ENCODE peak calls at places on chromosomes 3 and 15, in seven cellular contexts. K is mesendoderm, X is SK-N-SH, R is K562, A is endodermal cell, Q is neuronal stem cell, B is trophoblast cell. F is an unnamed sample.

GRCh38 chr3:150251187-150251592 is 156.9 kb upstream of the TSC22D2 start:
- DNase-seq in A (no peak), Q (no peak), R (no peak), K (no peak), X (no peak), B (no peak), F (no peak)

GRCh38 chr3:159726231-159726964 is 262.2 kb upstream of the IL12A start:
- DNase-seq in A (no peak), X (no peak), R (no peak), K (peak), Q (no peak), B (peak), F (no peak)

GRCh38 chr3:76551739-76552138 is 488.2 kb upstream of the ROBO2 start:
- DNase-seq in Q (no peak), K (no peak), X (no peak), A (no peak), B (no peak), R (no peak), F (peak)

GRCh38 chr3:134517796-134518195 is 31.9 kb downstream of the CEP63 start:
- DNase-seq in B (no peak), R (no peak), X (no peak), K (no peak), Q (no peak), A (no peak), F (no peak)

GRCh38 chr15:73105064-73105463 is 52.8 kb downstream of the NEO1 start:
- DNase-seq in Q (no peak), K (no peak), A (no peak), X (no peak), R (no peak), B (no peak), F (no peak)

GRCh38 chr3:149401215-149401925 is 23.9 kb upstream of the TM4SF1 start:
- DNase-seq in B (no peak), K (no peak), R (no peak), Q (no peak), X (no peak), A (no peak), F (no peak)

GRCh38 chr3:36488077-36488789 is 107.9 kb downstream of the STAC start:
- DNase-seq in R (no peak), Q (no peak), B (no peak), A (no peak), K (no peak), X (no peak), F (no peak)

GRCh38 chr15:36468746-36469145 is 110.7 kb upstream of the CDIN1 start:
- DNase-seq in Q (no peak), K (no peak), B (no peak), R (no peak), A (no peak), X (no peak), F (no peak)

GRCh38 chr3:71173421-71173975 is 410.0 kb downstream of the FOXP1 start:
- DNase-seq in B (peak), A (no peak), R (no peak), Q (no peak), X (no peak), K (peak), F (no peak)

GRCh38 chr15:32870240-32871033 is 152.6 kb downstream of the GREM1 start:
- DNase-seq in K (no peak), R (peak), X (no peak), B (peak), Q (no peak), A (no peak), F (no peak)

GRCh38 chr3:28250999-28251398 is 9.6 kb downstream of the CMC1 start:
- DNase-seq in A (no peak), X (no peak), K (no peak), Q (no peak), B (no peak), R (no peak), F (no peak)

GRCh38 chr3:172749201-172749965 is 1.1 kb upstream of the ECT2 start:
- DNase-seq in R (no peak), X (no peak), K (peak), A (no peak), B (peak), Q (no peak), F (no peak)

GRCh38 chr15:52277575-52277974 is 18.0 kb downstream of the MYO5C start:
- DNase-seq in B (no peak), A (peak), R (no peak), Q (no peak), K (no peak), X (no peak), F (no peak)

GRCh38 chr3:89467886-89468479 is 360.6 kb downstream of the EPHA3 start:
- DNase-seq in R (no peak), X (no peak), K (peak), Q (peak), B (no peak), A (no peak), F (no peak)

GRCh38 chr3:162569314-162569713 is 1072.7 kb downstream of the OTOL1 start:
- DNase-seq in K (no peak), X (no peak), B (no peak), Q (no peak), A (no peak), R (no peak), F (no peak)

GRCh38 chr3:107035176-107035575 is 342.1 kb upstream of the CCDC54 start:
- DNase-seq in B (no peak), X (no peak), K (no peak), Q (no peak), A (no peak), R (no peak), F (no peak)

GRCh38 chr3:17544632-17545031 is 197.8 kb downstream of the TBC1D5 start:
- DNase-seq in X (no peak), B (no peak), Q (no peak), R (no peak), K (no peak), A (no peak), F (no peak)

GRCh38 chr15:40807888-40808194 is 568 bp upstream of the DNAJC17 start:
- DNase-seq in Q (no peak), A (no peak), B (no peak), K (no peak), R (no peak), X (no peak), F (no peak)

GRCh38 chr15:94306700-94307650 is 75.6 kb downstream of the MCTP2 start:
- DNase-seq in R (no peak), Q (no peak), X (no peak), A (no peak), B (no peak), K (no peak), F (no peak)

DNA sequence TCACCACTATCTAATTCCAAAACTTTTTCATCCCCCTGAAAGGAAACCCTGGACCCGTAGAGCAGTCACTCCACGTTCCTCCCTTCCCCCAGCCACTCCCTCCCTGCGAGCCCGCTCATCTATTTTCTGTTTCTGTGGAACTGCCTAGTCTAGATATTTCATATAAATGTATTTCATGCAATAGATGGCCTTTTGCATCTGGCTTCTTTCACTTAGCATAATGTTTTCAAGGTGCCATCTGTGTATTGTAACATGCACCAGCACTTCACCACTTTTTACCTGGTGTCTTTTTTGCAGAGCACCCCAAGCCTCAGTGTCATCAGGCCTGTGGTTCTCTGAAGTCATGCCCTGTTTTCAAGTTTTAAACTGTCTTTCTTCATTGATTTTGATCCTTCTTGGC is 10.7 kb downstream of the CGNL1 start:
- DNase-seq in K (no peak), R (no peak), Q (no peak), A (peak), X (no peak), B (no peak), F (no peak)
- H3K9ac ChIP-seq in K (no peak), R (no peak), Q (no peak), A (peak), X (no peak), B (no peak), F (peak)

GRCh38 chr3:23809294-23809693 is 3.5 kb downstream of the UBE2E1 start:
- DNase-seq in A (no peak), Q (no peak), K (no peak), X (no peak), R (no peak), B (no peak), F (no peak)
- H3K9ac ChIP-seq in A (peak), Q (no peak), K (peak), X (no peak), R (no peak), B (no peak), F (no peak)

GRCh38 chr3:40972350-40972749 is 227.0 kb upstream of the CTNNB1 start:
- DNase-seq in X (no peak), B (no peak), R (no peak), K (no peak), A (no peak), Q (no peak), F (no peak)
- H3K9ac ChIP-seq in X (no peak), B (no peak), R (no peak), K (no peak), A (no peak), Q (no peak), F (no peak)

DNA sequence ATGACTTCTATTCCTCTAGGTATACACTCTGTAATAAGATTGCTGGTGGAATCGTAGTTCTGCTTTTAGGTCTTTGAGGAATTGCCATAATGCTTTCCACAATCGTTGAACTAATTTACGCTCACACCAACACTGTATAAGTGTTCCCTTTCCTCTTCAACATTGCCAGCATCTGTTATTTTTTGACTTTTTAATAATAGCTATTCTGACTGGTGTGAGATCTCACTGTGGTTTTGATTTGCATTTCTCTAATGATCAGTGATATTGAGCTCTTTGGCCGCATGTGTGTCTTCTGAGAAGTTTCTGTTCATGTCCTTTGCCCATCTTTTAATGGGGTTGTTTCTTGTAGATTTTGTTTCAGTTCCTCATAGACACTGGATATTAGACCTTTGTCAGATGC is 12.8 kb downstream of the NXPE3 start:
- DNase-seq in B (no peak), K (no peak), X (no peak), Q (no peak), A (no peak), R (no peak), F (no peak)
- H3K9ac ChIP-seq in B (no peak), K (no peak), X (no peak), Q (no peak), A (no peak), R (no peak), F (no peak)

GRCh38 chr3:108152261-108152660 is 61.4 kb upstream of the CD47 start:
- DNase-seq in X (no peak), R (no peak), K (peak), B (no peak), A (no peak), Q (no peak), F (no peak)
- H3K9ac ChIP-seq in X (no peak), R (no peak), K (no peak), B (no peak), A (no peak), Q (no peak), F (no peak)

GRCh38 chr3:122679467-122680291 is 960 bp upstream of the PARP14 start:
- DNase-seq in K (peak), X (no peak), B (no peak), R (peak), Q (no peak), A (peak), F (peak)
- H3K9ac ChIP-seq in K (peak), X (peak), B (no peak), R (peak), Q (no peak), A (no peak), F (peak)

DNA sequence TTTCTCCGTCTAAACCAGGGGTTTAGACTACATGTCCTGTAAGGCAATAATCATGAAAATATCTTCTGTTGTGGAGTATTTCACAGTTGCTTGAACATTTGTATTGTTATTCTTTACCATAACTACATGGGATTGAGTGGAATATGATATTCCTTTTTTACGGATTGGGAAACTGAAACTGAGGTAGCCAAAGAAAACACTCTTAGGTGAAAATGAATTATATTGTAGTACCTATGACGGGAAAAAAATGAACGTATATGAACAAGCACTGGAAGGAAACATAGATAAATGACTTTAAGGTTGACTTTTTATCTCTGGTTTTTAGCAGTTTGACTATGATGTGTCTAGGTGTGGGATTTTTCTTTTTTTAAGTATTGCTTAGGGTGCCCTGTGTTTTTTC is 35.6 kb downstream of the MAP2K1 start:
- DNase-seq in R (no peak), B (no peak), X (no peak), Q (no peak), A (no peak), K (no peak), F (no peak)
- H3K9ac ChIP-seq in R (no peak), B (no peak), X (no peak), Q (no peak), A (no peak), K (no peak), F (no peak)

DNA sequence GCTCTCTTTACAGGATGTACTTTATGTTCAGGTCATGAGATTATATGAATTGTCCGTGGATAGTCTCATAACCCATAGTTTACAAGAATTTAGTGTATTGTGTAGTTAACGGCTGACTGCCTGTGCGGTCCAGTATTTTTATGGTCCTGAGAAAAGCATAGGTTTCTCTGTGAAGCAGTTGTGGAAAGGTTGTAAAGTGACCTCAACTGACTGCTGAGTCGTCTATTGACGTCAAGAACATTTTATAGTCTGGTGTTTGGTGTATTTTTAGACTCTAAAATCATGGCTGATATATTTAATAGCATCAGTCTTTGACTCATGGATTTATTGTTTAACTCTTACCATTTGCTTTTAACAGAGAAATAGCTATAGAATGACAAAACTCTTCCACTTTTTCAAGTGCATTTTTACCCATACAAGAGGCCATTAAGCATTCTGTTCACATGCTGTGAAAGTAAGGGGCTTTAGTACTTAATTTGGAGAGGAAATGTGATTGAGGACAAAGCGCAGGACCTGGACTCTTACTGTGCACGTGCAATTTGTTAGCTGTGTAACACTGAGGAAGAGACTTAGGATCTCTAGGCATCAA is 240.7 kb downstream of the NFKBIZ start:
- DNase-seq in A (no peak), Q (no peak), X (no peak), K (no peak), B (no peak), R (no peak), F (no peak)
- H3K9ac ChIP-seq in A (no peak), Q (no peak), X (peak), K (no peak), B (no peak), R (no peak), F (no peak)

GRCh38 chr3:128397484-128397883 is 69.2 kb downstream of the DNAJB8 start:
- DNase-seq in B (no peak), R (no peak), Q (no peak), X (peak), A (no peak), K (no peak), F (no peak)

GRCh38 chr3:128395500-128396125 is 71.1 kb downstream of the DNAJB8 start:
- DNase-seq in R (peak), X (peak), B (no peak), Q (no peak), K (peak), A (no peak), F (peak)

GRCh38 chr3:128394033-128394432 is 72.7 kb downstream of the DNAJB8 start:
- DNase-seq in R (no peak), A (no peak), Q (no peak), B (no peak), K (no peak), X (peak), F (peak)

GRCh38 chr3:128392812-128393544 is 73.7 kb downstream of the DNAJB8 start:
- DNase-seq in A (no peak), K (no peak), R (no peak), B (no peak), X (peak), Q (no peak), F (no peak)

DNA sequence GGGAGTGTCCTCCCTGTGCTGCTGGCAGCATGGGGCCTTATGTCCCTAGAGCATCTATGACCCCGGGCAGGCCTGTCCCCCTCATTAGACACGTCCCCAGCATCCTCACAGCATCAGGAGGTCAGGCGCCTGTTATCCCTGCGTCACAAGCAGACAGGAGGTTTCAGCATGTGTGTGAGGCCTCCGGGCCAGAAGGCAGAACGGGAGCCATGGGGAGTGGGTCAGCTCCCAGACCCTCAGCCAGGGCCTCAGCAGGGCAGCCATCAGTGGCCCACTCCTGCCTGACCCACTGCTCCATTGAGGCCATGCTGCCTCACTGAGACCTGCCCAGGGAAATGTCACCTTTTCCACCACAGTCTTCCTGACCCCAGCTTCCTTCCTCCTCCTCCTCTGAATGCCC is 71.6 kb downstream of the DNAJB8 start:
- DNase-seq in K (no peak), A (no peak), Q (no peak), X (peak), B (no peak), R (no peak), F (no peak)
- H3K9ac ChIP-seq in K (no peak), A (no peak), Q (peak), X (no peak), B (no peak), R (peak), F (no peak)